ENCODE peak calls at places on chromosomes 12 and 14, in ten cellular contexts. H is transverse colon; I is A549; V is CD4-positive, alpha-beta memory T cell; B is DND-41; E is GM23338; R is BE2C; L is SK-N-SH; J is psoas muscle; F is neural progenitor cell. U is an unnamed sample. For H3K4me1, the result is how much of the 10 kb centered on the place peaks cover.

GRCh38 chr14:62185078-62185477 is 422.9 kb downstream of the SNAPC1 start:
- DNase-seq in I (no peak), B (no peak), E (no peak), L (no peak), R (no peak), H (no peak), F (no peak), V (no peak), J (no peak), U (no peak)

GRCh38 chr14:92693998-92694780 is 54.2 kb downstream of the LGMN start:
- DNase-seq in R (no peak), E (no peak), V (no peak), H (no peak), B (no peak), J (no peak), I (peak), F (no peak), L (no peak), U (peak)

GRCh38 chr12:25361511-25361910 is 110.8 kb upstream of the KRAS start:
- DNase-seq in J (no peak), R (no peak), E (no peak), V (no peak), F (no peak), L (no peak), I (no peak), H (no peak), B (no peak), U (no peak)

GRCh38 chr12:8145754-8146415 is 10.9 kb upstream of the ZNF705A start:
- DNase-seq in L (no peak), I (no peak), R (peak), F (peak), H (no peak), E (peak), J (peak), V (no peak), B (no peak), U (no peak)

GRCh38 chr12:25623816-25624215 is 70.7 kb upstream of the LMNTD1 start:
- DNase-seq in L (no peak), H (no peak), F (no peak), J (no peak), B (no peak), R (no peak), E (no peak), I (no peak), V (no peak), U (no peak)

GRCh38 chr12:5305425-5305824 is 126.5 kb upstream of the NTF3 start:
- DNase-seq in H (no peak), V (no peak), B (no peak), L (no peak), F (no peak), J (no peak), R (no peak), E (no peak), I (no peak), U (no peak)

GRCh38 chr12:42124764-42125371 is 19.8 kb downstream of the GXYLT1 start:
- DNase-seq in V (no peak), E (no peak), F (no peak), R (no peak), H (no peak), L (no peak), B (no peak), J (no peak), I (no peak), U (peak)

GRCh38 chr12:538731-539539 is 79.2 kb downstream of the B4GALNT3 start:
- DNase-seq in H (peak), B (peak), J (peak), E (no peak), F (no peak), L (peak), I (peak), R (peak), V (peak), U (no peak)

GRCh38 chr14:22977684-22978486 is 4.5 kb downstream of the AJUBA start:
- DNase-seq in F (peak), E (peak), B (no peak), I (peak), H (peak), R (no peak), J (peak), V (no peak), L (peak), U (peak)

GRCh38 chr12:7373226-7373625 is 69.4 kb downstream of the ACSM4 start:
- DNase-seq in V (no peak), R (peak), B (no peak), E (no peak), H (no peak), L (no peak), J (no peak), F (no peak), I (no peak), U (no peak)

GRCh38 chr12:52438305-52439301 is 4.4 kb upstream of the KRT75 start:
- DNase-seq in V (no peak), F (no peak), J (no peak), H (no peak), L (no peak), E (no peak), R (no peak), B (no peak), I (no peak), U (no peak)
- H3K4me1 ChIP-seq in V (under half), F (under half), J (under half), H (under half), L (under half), E (under half), R (under half), B (under half), I (under half), U (under half)

GRCh38 chr12:93430280-93430679 is 11.5 kb downstream of the UBE2N start:
- DNase-seq in I (no peak), H (no peak), J (no peak), F (no peak), V (no peak), L (no peak), E (no peak), R (no peak), B (no peak), U (no peak)
- H3K4me1 ChIP-seq in I (under half), H (under half), J (half or more), F (under half), V (half or more), L (under half), E (under half), R (under half), B (under half), U (half or more)

DNA sequence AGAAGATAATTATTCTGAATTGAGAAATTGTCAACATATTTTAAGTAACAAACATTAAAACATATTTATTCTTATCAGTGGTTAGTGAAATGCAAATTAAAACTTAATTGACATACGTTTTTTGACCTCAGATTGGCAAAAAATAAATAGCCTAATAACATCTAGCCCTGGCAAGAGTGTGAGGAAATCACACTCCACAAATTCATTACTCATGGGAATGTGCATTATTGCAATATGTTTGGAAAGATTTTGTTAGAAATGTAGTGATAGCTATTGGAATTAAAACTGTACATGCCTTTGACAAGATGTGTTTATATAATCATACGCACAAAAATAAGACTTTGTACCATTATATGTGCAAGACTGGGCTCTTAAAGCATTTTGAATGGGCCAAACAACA is 168.6 kb downstream of the KITLG start:
- DNase-seq in I (no peak), H (no peak), R (no peak), L (no peak), E (no peak), B (no peak), V (no peak), F (no peak), J (no peak), U (no peak)
- H3K4me1 ChIP-seq in I (under half), H (under half), R (under half), L (under half), E (under half), B (under half), V (under half), F (under half), J (under half), U (under half)

GRCh38 chr14:68666206-68666730 is 126.6 kb downstream of the ZFP36L1 start:
- DNase-seq in B (no peak), V (no peak), F (no peak), R (no peak), E (no peak), L (no peak), H (no peak), J (no peak), I (no peak), U (no peak)
- H3K4me1 ChIP-seq in B (under half), V (under half), F (under half), R (under half), E (under half), L (under half), H (under half), J (under half), I (under half), U (under half)

DNA sequence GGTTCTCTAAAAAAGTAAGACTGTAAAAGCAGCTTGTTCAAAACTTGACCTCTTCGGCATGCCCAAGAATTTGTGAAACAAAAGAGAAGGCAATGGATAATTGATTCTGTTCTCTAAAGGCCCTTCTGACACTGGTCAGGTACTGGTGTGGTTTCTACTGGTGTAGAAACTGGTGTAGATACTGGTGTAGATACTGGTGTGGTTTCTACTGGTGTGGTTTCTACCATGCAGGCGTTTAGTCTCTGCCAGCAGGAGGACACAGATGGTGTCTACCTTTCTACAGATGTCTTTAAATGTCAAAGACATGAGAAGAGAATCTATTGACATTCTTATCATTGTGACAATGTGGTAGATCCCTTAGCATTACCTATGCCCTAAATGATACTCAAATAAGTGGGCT is 107.4 kb downstream of the SAMD4A start:
- DNase-seq in R (no peak), I (no peak), E (no peak), H (no peak), L (no peak), V (no peak), F (no peak), J (no peak), B (no peak), U (no peak)
- H3K4me1 ChIP-seq in R (under half), I (under half), E (half or more), H (under half), L (under half), V (under half), F (under half), J (half or more), B (under half), U (under half)

GRCh38 chr12:54136844-54137580 is 51.8 kb downstream of the SMUG1 start:
- DNase-seq in F (no peak), I (no peak), B (no peak), V (no peak), R (peak), E (no peak), L (peak), H (no peak), J (no peak), U (peak)

GRCh38 chr12:54141534-54142475 is 47.0 kb downstream of the SMUG1 start:
- DNase-seq in V (no peak), H (no peak), L (no peak), I (no peak), J (no peak), F (no peak), B (no peak), E (no peak), R (no peak), U (no peak)

GRCh38 chr12:54140958-54141388 is 47.8 kb downstream of the SMUG1 start:
- DNase-seq in R (no peak), H (no peak), F (peak), B (no peak), E (peak), I (no peak), J (peak), L (no peak), V (no peak), U (no peak)

GRCh38 chr12:54138219-54138618 is 50.6 kb downstream of the SMUG1 start:
- DNase-seq in F (no peak), I (peak), H (no peak), V (no peak), L (no peak), E (no peak), J (no peak), R (no peak), B (no peak), U (no peak)

GRCh38 chr12:54139030-54139429 is 49.8 kb downstream of the SMUG1 start:
- DNase-seq in H (no peak), J (no peak), L (no peak), R (no peak), I (no peak), V (no peak), E (no peak), F (no peak), B (no peak), U (no peak)
- H3K4me1 ChIP-seq in H (under half), J (under half), L (under half), R (under half), I (under half), V (under half), E (under half), F (under half), B (under half), U (half or more)

DNA sequence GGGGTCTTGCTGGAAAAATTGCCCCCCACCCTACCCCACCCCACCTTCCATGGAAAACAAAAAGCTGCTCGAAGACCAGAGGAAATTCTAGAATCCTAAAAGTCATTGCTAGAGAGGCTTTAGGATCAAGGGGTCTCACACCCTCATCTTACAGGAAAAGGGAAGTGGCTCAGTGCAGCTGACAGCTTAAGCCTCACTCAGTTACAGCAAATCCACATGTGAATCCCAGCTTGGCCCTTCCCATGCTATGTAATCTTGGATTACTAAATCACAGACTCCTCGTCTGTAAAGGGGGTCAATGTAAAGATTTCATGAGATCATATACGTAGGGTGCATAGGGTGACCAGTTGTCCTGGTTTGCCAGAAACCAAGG is 25.9 kb downstream of the CMKLR1 start:
- DNase-seq in E (no peak), R (no peak), L (no peak), J (no peak), B (no peak), V (no peak), F (no peak), H (no peak), I (no peak), U (no peak)
- H3K4me1 ChIP-seq in E (under half), R (under half), L (half or more), J (under half), B (under half), V (under half), F (under half), H (under half), I (under half), U (half or more)

GRCh38 chr12:47833591-47834012 is 13.9 kb upstream of the HDAC7 start:
- DNase-seq in V (no peak), H (no peak), J (no peak), I (no peak), L (no peak), E (no peak), F (no peak), R (no peak), B (no peak), U (no peak)
- H3K4me1 ChIP-seq in V (half or more), H (under half), J (under half), I (under half), L (under half), E (under half), F (under half), R (under half), B (under half), U (under half)

GRCh38 chr14:59306775-59307174 is 118.3 kb downstream of the DAAM1 start:
- DNase-seq in R (no peak), H (no peak), I (peak), V (no peak), F (no peak), J (no peak), B (no peak), E (no peak), L (no peak), U (no peak)

GRCh38 chr14:59305231-59305630 is 116.8 kb downstream of the DAAM1 start:
- DNase-seq in B (no peak), L (no peak), V (no peak), F (no peak), I (no peak), J (no peak), R (no peak), E (no peak), H (no peak), U (no peak)

GRCh38 chr14:59308706-59309105 is 120.2 kb downstream of the DAAM1 start:
- DNase-seq in I (no peak), E (no peak), F (no peak), B (no peak), V (no peak), J (no peak), L (no peak), R (no peak), H (no peak), U (no peak)

GRCh38 chr14:59303216-59303615 is 114.7 kb downstream of the DAAM1 start:
- DNase-seq in J (no peak), H (no peak), V (no peak), B (no peak), E (peak), L (no peak), I (no peak), F (no peak), R (no peak), U (no peak)

GRCh38 chr14:59305836-59306555 is 117.5 kb downstream of the DAAM1 start:
- DNase-seq in H (no peak), I (no peak), B (no peak), F (no peak), J (no peak), V (no peak), R (no peak), L (no peak), E (no peak), U (peak)
- H3K4me1 ChIP-seq in H (under half), I (under half), B (under half), F (under half), J (under half), V (under half), R (under half), L (under half), E (under half), U (half or more)

GRCh38 chr14:103356151-103356766 is 22.2 kb downstream of the EIF5 start:
- DNase-seq in L (no peak), B (no peak), E (no peak), F (no peak), I (no peak), V (no peak), R (no peak), J (no peak), H (no peak), U (no peak)
- H3K4me1 ChIP-seq in L (under half), B (under half), E (under half), F (under half), I (under half), V (under half), R (under half), J (under half), H (under half), U (under half)